ENCODE peak calls at places on chromosome 3, in eight cellular contexts. One of them, this sample, is unnamed.

GRCh38 chr3:192864943-192865342 is 52.7 kb downstream of the MB21D2 start:
- DNase-seq in K562: no peak
- DNase-seq in A172: no peak
- DNase-seq in amygdala: no peak
- DNase-seq in iPS DF 19.7: no peak
- DNase-seq in ELR: no peak
- DNase-seq in SW480: no peak
- DNase-seq in GM10248: no peak
- DNase-seq in this sample: no peak

GRCh38 chr3:114293846-114294245 is at the start of gene TIGIT:
- DNase-seq in GM10248: no peak
- DNase-seq in ELR: no peak
- DNase-seq in iPS DF 19.7: no peak
- DNase-seq in A172: no peak
- DNase-seq in SW480: no peak
- DNase-seq in K562: no peak
- DNase-seq in amygdala: no peak
- DNase-seq in this sample: no peak

GRCh38 chr3:173529062-173529711 is 131.6 kb downstream of the NLGN1 start:
- DNase-seq in ELR: peak
- DNase-seq in amygdala: no peak
- DNase-seq in K562: peak
- DNase-seq in SW480: peak
- DNase-seq in GM10248: peak
- DNase-seq in A172: peak
- DNase-seq in iPS DF 19.7: peak
- DNase-seq in this sample: no peak

GRCh38 chr3:9826815-9827574 is 16.8 kb downstream of the RPUSD3 start:
- DNase-seq in SW480: no peak
- DNase-seq in GM10248: no peak
- DNase-seq in amygdala: no peak
- DNase-seq in A172: peak
- DNase-seq in iPS DF 19.7: no peak
- DNase-seq in ELR: peak
- DNase-seq in K562: no peak
- DNase-seq in this sample: no peak

GRCh38 chr3:61617041-61617440 is 55.7 kb downstream of the PTPRG start:
- DNase-seq in ELR: no peak
- DNase-seq in iPS DF 19.7: no peak
- DNase-seq in amygdala: no peak
- DNase-seq in A172: no peak
- DNase-seq in K562: no peak
- DNase-seq in SW480: no peak
- DNase-seq in GM10248: no peak
- DNase-seq in this sample: no peak

GRCh38 chr3:129195731-129196256 is 12.1 kb upstream of the CNBP start:
- DNase-seq in K562: peak
- DNase-seq in amygdala: peak
- DNase-seq in ELR: peak
- DNase-seq in iPS DF 19.7: no peak
- DNase-seq in SW480: no peak
- DNase-seq in A172: peak
- DNase-seq in GM10248: no peak
- DNase-seq in this sample: no peak

GRCh38 chr3:179177611-179178010 is 29.5 kb downstream of the PIK3CA start:
- DNase-seq in iPS DF 19.7: no peak
- DNase-seq in GM10248: no peak
- DNase-seq in K562: no peak
- DNase-seq in ELR: no peak
- DNase-seq in amygdala: no peak
- DNase-seq in A172: no peak
- DNase-seq in SW480: no peak
- DNase-seq in this sample: no peak

GRCh38 chr3:45994661-45995369 is 809 bp downstream of the FYCO1 start:
- DNase-seq in amygdala: no peak
- DNase-seq in K562: peak
- DNase-seq in ELR: peak
- DNase-seq in SW480: peak
- DNase-seq in iPS DF 19.7: no peak
- DNase-seq in A172: no peak
- DNase-seq in GM10248: peak
- DNase-seq in this sample: no peak